ENCODE peak calls at places on chromosomes 11 and 22, in six cellular contexts. M, G, V, K, Y and N are unnamed samples.

GRCh38 chr11:107606122-107606521 is 15.2 kb downstream of the ELMOD1 start:
- DNase-seq in G (no peak), K (no peak), V (no peak), M (no peak), Y (no peak), N (peak)

GRCh38 chr22:17633217-17633997 is 4.9 kb upstream of the ATP6V1E1 start:
- DNase-seq in M (peak), Y (no peak), G (no peak), V (peak), K (peak), N (no peak)

GRCh38 chr11:114052160-114052559 is 7.4 kb upstream of the ZBTB16 start:
- DNase-seq in G (no peak), M (no peak), Y (no peak), K (no peak), V (no peak), N (no peak)

GRCh38 chr11:113260096-113260425 is 54.3 kb upstream of the TTC12 start:
- DNase-seq in V (no peak), Y (no peak), K (no peak), M (no peak), G (no peak), N (no peak)

GRCh38 chr11:1104411-1105182 is 29.9 kb downstream of the MUC2 start:
- DNase-seq in V (no peak), K (no peak), G (no peak), M (no peak), Y (no peak), N (no peak)

GRCh38 chr11:104164028-104164520 is at the start of gene PDGFD:
- DNase-seq in M (peak), K (peak), V (no peak), G (peak), Y (no peak), N (peak)

GRCh38 chr11:91078221-91078620 is 855.4 kb upstream of the CHORDC1 start:
- DNase-seq in M (no peak), V (no peak), Y (no peak), K (no peak), G (no peak), N (peak)

GRCh38 chr11:122883682-122883981 is 1.1 kb downstream of the JHY start:
- DNase-seq in K (no peak), M (no peak), V (no peak), Y (no peak), G (no peak), N (no peak)

GRCh38 chr11:20337526-20338154 is 25.9 kb upstream of the HTATIP2 start:
- DNase-seq in Y (no peak), V (no peak), G (peak), K (peak), M (peak), N (peak)

GRCh38 chr22:20203142-20204099 is 52.6 kb upstream of the CCDC188 start:
- DNase-seq in V (peak), G (peak), Y (no peak), K (peak), M (no peak), N (no peak)

GRCh38 chr22:17665248-17665647 is 26.7 kb downstream of the BCL2L13 start:
- DNase-seq in V (no peak), G (no peak), Y (no peak), K (no peak), M (no peak), N (no peak)

GRCh38 chr11:117828641-117829368 is 4.3 kb upstream of the FXYD2 start:
- DNase-seq in Y (no peak), G (peak), K (no peak), M (peak), V (peak), N (peak)

GRCh38 chr11:106202935-106203620 is 125.6 kb downstream of the AASDHPPT start:
- DNase-seq in K (no peak), V (no peak), M (no peak), Y (no peak), G (no peak), N (no peak)

GRCh38 chr22:24555496-24556253 is at the start of gene SNRPD3:
- DNase-seq in G (peak), M (peak), V (peak), K (peak), Y (peak), N (peak)

GRCh38 chr11:58592760-58593472 is 14.1 kb downstream of the ZFP91 start:
- DNase-seq in Y (no peak), M (no peak), K (no peak), G (no peak), V (no peak), N (no peak)

GRCh38 chr11:118924591-118925585 is 838 bp downstream of the BCL9L start:
- DNase-seq in K (no peak), V (peak), Y (no peak), G (peak), M (peak), N (peak)

GRCh38 chr11:16809901-16810668 is 71.6 kb downstream of the C11orf58 start:
- DNase-seq in M (no peak), G (peak), V (no peak), K (no peak), Y (no peak), N (no peak)

GRCh38 chr22:46083383-46084350 is 66.7 kb upstream of the PPARA start:
- DNase-seq in V (no peak), G (no peak), K (no peak), M (no peak), Y (no peak), N (no peak)

GRCh38 chr11:5712507-5712906 is 22.9 kb downstream of the TRIM22 start:
- DNase-seq in V (peak), M (peak), Y (no peak), K (no peak), G (peak), N (peak)

GRCh38 chr11:133285359-133285758 is 246.9 kb downstream of the OPCML start:
- DNase-seq in K (no peak), V (no peak), M (no peak), G (no peak), Y (no peak), N (no peak)

GRCh38 chr11:120185678-120186407 is 25.0 kb upstream of the OAF start:
- DNase-seq in Y (no peak), M (no peak), K (no peak), V (no peak), G (no peak), N (no peak)

GRCh38 chr11:19646921-19647320 is 65.7 kb upstream of the NAV2 start:
- DNase-seq in Y (no peak), M (no peak), V (no peak), K (no peak), G (no peak), N (peak)

GRCh38 chr11:68854273-68854958 is 12.7 kb upstream of the CPT1A start:
- DNase-seq in V (no peak), Y (no peak), G (no peak), M (no peak), K (no peak), N (no peak)

GRCh38 chr11:45181595-45182550 is 35.4 kb downstream of the PRDM11 start:
- DNase-seq in M (no peak), V (no peak), G (peak), K (no peak), Y (no peak), N (no peak)

GRCh38 chr11:45179686-45180085 is 33.2 kb downstream of the PRDM11 start:
- DNase-seq in K (no peak), M (no peak), V (no peak), G (no peak), Y (no peak), N (no peak)

GRCh38 chr11:45180158-45180887 is 33.9 kb downstream of the PRDM11 start:
- DNase-seq in K (no peak), M (peak), V (peak), Y (no peak), G (peak), N (peak)

GRCh38 chr11:45182902-45183301 is 36.5 kb downstream of the PRDM11 start:
- DNase-seq in Y (no peak), V (peak), G (peak), K (no peak), M (peak), N (peak)

DNA sequence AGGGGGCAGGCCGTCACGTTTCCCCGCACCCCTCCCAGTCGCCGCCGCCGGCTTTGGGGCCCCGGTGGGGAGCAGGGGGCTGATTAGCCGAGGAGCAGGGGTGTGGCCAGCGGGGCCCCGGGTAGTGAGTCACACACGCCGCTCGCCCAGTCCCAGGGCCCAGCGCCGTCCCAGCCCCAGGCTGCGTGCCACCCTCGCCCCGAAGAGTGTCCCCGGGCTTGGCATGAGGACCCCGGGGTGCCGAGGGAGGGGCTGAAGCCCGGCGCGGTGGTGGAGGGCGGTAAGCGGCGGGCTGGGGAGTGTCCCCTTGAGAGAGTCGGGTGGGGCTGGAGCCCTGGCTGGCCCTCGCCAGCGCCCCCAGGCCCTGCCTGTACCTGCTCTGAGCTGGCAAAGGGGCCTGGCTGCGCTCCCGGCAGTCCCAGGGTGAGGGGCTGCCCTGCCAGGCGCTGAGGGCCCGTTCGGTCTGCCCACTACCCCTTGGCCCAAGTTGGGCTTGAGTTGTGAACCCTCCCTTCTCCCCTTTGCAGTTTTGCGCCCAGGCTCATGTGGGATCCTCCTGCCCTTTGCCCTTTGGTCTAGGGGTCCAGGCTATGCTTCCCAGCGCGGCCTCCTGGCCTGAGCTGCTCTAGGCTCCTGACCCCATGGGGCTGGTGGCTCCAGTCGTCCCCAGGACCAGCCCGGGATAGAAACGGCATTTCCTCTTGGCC is 34.6 kb downstream of the PRDM11 start:
- DNase-seq in K (no peak), Y (no peak), V (peak), M (peak), G (peak), N (peak)
- TF ChIP-seq MYC in K (peak), Y (no peak), V (no peak), M (peak), G (no peak), N (peak)

GRCh38 chr22:44818727-44819126 is 66.4 kb downstream of the ARHGAP8 start:
- DNase-seq in Y (no peak), V (no peak), K (no peak), M (no peak), G (no peak), N (no peak)
- H3K4me3 ChIP-seq in Y (no peak), V (no peak), K (no peak), M (no peak), G (no peak), N (no peak)

GRCh38 chr11:73225001-73225686 is 7.1 kb downstream of the P2RY2 start:
- DNase-seq in V (no peak), Y (no peak), K (no peak), G (no peak), M (no peak), N (no peak)
- TF ChIP-seq POLR2A in V (no peak), Y (no peak), K (no peak), G (no peak), M (no peak), N (no peak)

DNA sequence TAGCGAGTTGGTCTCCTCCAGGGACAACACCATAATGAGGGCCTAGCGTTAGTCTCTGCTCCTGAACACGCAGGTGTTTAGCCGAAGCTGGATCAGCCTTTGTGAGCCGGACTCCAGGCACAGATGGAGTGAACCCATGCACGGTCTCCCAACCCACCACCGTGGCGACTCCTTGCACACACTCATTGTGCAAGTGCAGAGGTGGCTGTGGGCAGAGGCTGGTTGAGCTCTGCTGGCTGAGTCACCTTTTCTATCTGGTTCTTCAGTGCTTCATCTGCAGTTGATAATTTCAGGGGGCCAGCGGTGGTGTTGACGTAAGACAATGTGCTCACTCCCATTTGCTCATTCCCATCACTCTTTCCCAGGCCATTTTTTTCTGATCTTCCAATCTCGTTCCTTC is 72.1 kb upstream of the SLC22A12 start:
- DNase-seq in G (no peak), V (no peak), M (no peak), Y (no peak), K (no peak), N (peak)
- TF ChIP-seq MYC in G (no peak), V (no peak), M (no peak), Y (no peak), K (no peak), N (no peak)

DNA sequence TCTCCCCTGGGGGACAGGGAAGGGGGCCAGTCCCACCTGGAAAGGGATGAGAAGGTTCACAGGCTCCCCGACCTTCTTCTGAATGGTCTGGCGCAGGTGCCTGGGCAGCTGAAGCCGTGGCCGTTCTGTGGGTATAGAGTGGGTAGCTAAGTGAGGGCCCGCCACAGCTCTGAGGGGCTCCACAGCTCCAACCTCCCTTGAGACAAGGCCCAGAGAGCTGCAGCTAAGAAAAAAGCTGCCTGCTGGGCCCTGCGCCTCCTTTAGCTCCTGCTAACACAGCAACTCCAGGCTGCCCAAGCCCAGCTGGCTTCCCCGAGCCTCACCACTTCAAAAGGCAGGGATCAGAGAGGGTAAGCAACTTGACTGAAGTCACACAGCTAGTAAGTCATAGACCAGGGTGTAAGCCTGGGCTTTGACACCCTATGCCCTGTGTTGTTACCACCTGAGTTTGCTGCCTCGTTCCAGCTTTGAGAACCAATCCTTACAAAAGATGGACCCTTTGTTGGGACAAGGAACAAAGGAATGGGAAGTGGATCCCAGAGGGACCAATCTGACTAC is 18.5 kb downstream of the MYBPC3 start:
- DNase-seq in G (no peak), V (no peak), M (no peak), K (no peak), Y (no peak), N (no peak)
- H3K4me3 ChIP-seq in G (no peak), V (no peak), M (no peak), K (no peak), Y (no peak), N (no peak)